ENCODE peak calls at places on chromosome 11, in ten cellular contexts. One of them, this sample, is unnamed.
A peak's percentile ranks its signal among the peaks of the same experiment; 100 is the strongest.

GRCh38 chr11:131584694-131585592 is 214.5 kb downstream of the NTM start:
- DNase-seq in colonic mucosa: no peak
- DNase-seq in left ventricle myocardium inferior: peak; percentile 15
- DNase-seq in caudate nucleus: peak; percentile 95
- DNase-seq in aorta: no peak
- DNase-seq in HCT116: no peak
- DNase-seq in coronary artery: no peak
- DNase-seq in heart left ventricle: no peak
- DNase-seq in ovary: no peak
- DNase-seq in CD8-positive, alpha-beta memory T cell: no peak
- DNase-seq in this sample: peak; percentile 89

GRCh38 chr11:39786682-39787081 is 1672.8 kb downstream of the LRRC4C start:
- DNase-seq in HCT116: no peak
- DNase-seq in ovary: no peak
- DNase-seq in caudate nucleus: no peak
- DNase-seq in CD8-positive, alpha-beta memory T cell: no peak
- DNase-seq in left ventricle myocardium inferior: no peak
- DNase-seq in aorta: no peak
- DNase-seq in heart left ventricle: no peak
- DNase-seq in colonic mucosa: no peak
- DNase-seq in coronary artery: no peak
- DNase-seq in this sample: no peak

GRCh38 chr11:69918938-69919650 is 99.9 kb upstream of the FGF3 start:
- DNase-seq in aorta: peak; percentile 88
- DNase-seq in CD8-positive, alpha-beta memory T cell: peak; percentile 48
- DNase-seq in HCT116: peak; percentile 43
- DNase-seq in ovary: peak; percentile 86
- DNase-seq in caudate nucleus: no peak
- DNase-seq in colonic mucosa: peak; percentile 73
- DNase-seq in heart left ventricle: peak; percentile 82
- DNase-seq in left ventricle myocardium inferior: peak; percentile 78
- DNase-seq in coronary artery: peak; percentile 89
- DNase-seq in this sample: peak; percentile 5

GRCh38 chr11:76408171-76408965 is 27.2 kb downstream of the GVQW3 start:
- DNase-seq in colonic mucosa: no peak
- DNase-seq in HCT116: no peak
- DNase-seq in ovary: no peak
- DNase-seq in left ventricle myocardium inferior: no peak
- DNase-seq in CD8-positive, alpha-beta memory T cell: no peak
- DNase-seq in coronary artery: no peak
- DNase-seq in caudate nucleus: no peak
- DNase-seq in aorta: no peak
- DNase-seq in heart left ventricle: no peak
- DNase-seq in this sample: no peak

GRCh38 chr11:93225642-93226041 is 27.9 kb upstream of the SLC36A4 start:
- DNase-seq in aorta: no peak
- DNase-seq in coronary artery: no peak
- DNase-seq in ovary: no peak
- DNase-seq in caudate nucleus: no peak
- DNase-seq in HCT116: peak; percentile 13
- DNase-seq in left ventricle myocardium inferior: no peak
- DNase-seq in heart left ventricle: no peak
- DNase-seq in colonic mucosa: no peak
- DNase-seq in CD8-positive, alpha-beta memory T cell: no peak
- DNase-seq in this sample: no peak

GRCh38 chr11:22337571-22338464 is at the start of gene SLC17A6:
- DNase-seq in coronary artery: no peak
- DNase-seq in left ventricle myocardium inferior: no peak
- DNase-seq in HCT116: no peak
- DNase-seq in CD8-positive, alpha-beta memory T cell: no peak
- DNase-seq in ovary: no peak
- DNase-seq in aorta: no peak
- DNase-seq in caudate nucleus: no peak
- DNase-seq in colonic mucosa: no peak
- DNase-seq in heart left ventricle: no peak
- DNase-seq in this sample: no peak

GRCh38 chr11:94104734-94105133 is 23.9 kb upstream of the PANX1 start:
- DNase-seq in left ventricle myocardium inferior: no peak
- DNase-seq in coronary artery: no peak
- DNase-seq in HCT116: no peak
- DNase-seq in heart left ventricle: no peak
- DNase-seq in CD8-positive, alpha-beta memory T cell: no peak
- DNase-seq in aorta: no peak
- DNase-seq in colonic mucosa: no peak
- DNase-seq in ovary: no peak
- DNase-seq in caudate nucleus: no peak
- DNase-seq in this sample: no peak

GRCh38 chr11:44927174-44927661 is 23.5 kb downstream of the TP53I11 start:
- DNase-seq in CD8-positive, alpha-beta memory T cell: peak; percentile 49
- DNase-seq in ovary: peak; percentile 58
- DNase-seq in colonic mucosa: peak; percentile 77
- DNase-seq in heart left ventricle: peak; percentile 67
- DNase-seq in coronary artery: no peak
- DNase-seq in left ventricle myocardium inferior: peak; percentile 61
- DNase-seq in aorta: peak; percentile 78
- DNase-seq in caudate nucleus: peak; percentile 56
- DNase-seq in HCT116: peak; percentile 42
- DNase-seq in this sample: peak; percentile 53

GRCh38 chr11:70756341-70756740 is 358.0 kb downstream of the CTTN start:
- DNase-seq in ovary: no peak
- DNase-seq in left ventricle myocardium inferior: no peak
- DNase-seq in coronary artery: no peak
- DNase-seq in colonic mucosa: no peak
- DNase-seq in heart left ventricle: no peak
- DNase-seq in CD8-positive, alpha-beta memory T cell: no peak
- DNase-seq in caudate nucleus: no peak
- DNase-seq in HCT116: no peak
- DNase-seq in aorta: no peak
- DNase-seq in this sample: no peak

GRCh38 chr11:469684-470667 is 19.9 kb downstream of the PTDSS2 start:
- DNase-seq in HCT116: no peak
- DNase-seq in left ventricle myocardium inferior: no peak
- DNase-seq in coronary artery: no peak
- DNase-seq in heart left ventricle: peak; percentile 71
- DNase-seq in CD8-positive, alpha-beta memory T cell: no peak
- DNase-seq in aorta: peak; percentile 88
- DNase-seq in caudate nucleus: peak; percentile 66
- DNase-seq in ovary: peak; percentile 77
- DNase-seq in colonic mucosa: peak; percentile 67
- DNase-seq in this sample: peak; percentile 78

GRCh38 chr11:40274017-40274416 is 1185.4 kb downstream of the LRRC4C start:
- DNase-seq in caudate nucleus: no peak
- DNase-seq in aorta: no peak
- DNase-seq in HCT116: no peak
- DNase-seq in left ventricle myocardium inferior: no peak
- DNase-seq in heart left ventricle: no peak
- DNase-seq in ovary: no peak
- DNase-seq in coronary artery: no peak
- DNase-seq in CD8-positive, alpha-beta memory T cell: no peak
- DNase-seq in colonic mucosa: no peak
- DNase-seq in this sample: no peak

GRCh38 chr11:110160016-110160415 is 66.8 kb downstream of the ZC3H12C start:
- DNase-seq in heart left ventricle: no peak
- DNase-seq in HCT116: no peak
- DNase-seq in CD8-positive, alpha-beta memory T cell: no peak
- DNase-seq in coronary artery: no peak
- DNase-seq in caudate nucleus: no peak
- DNase-seq in colonic mucosa: no peak
- DNase-seq in ovary: no peak
- DNase-seq in aorta: no peak
- DNase-seq in left ventricle myocardium inferior: no peak
- DNase-seq in this sample: no peak

GRCh38 chr11:29962243-29962642 is 54.6 kb downstream of the KCNA4 start:
- DNase-seq in left ventricle myocardium inferior: no peak
- DNase-seq in coronary artery: no peak
- DNase-seq in caudate nucleus: no peak
- DNase-seq in colonic mucosa: no peak
- DNase-seq in heart left ventricle: no peak
- DNase-seq in HCT116: peak; percentile 1
- DNase-seq in CD8-positive, alpha-beta memory T cell: no peak
- DNase-seq in ovary: no peak
- DNase-seq in aorta: no peak
- DNase-seq in this sample: no peak

DNA sequence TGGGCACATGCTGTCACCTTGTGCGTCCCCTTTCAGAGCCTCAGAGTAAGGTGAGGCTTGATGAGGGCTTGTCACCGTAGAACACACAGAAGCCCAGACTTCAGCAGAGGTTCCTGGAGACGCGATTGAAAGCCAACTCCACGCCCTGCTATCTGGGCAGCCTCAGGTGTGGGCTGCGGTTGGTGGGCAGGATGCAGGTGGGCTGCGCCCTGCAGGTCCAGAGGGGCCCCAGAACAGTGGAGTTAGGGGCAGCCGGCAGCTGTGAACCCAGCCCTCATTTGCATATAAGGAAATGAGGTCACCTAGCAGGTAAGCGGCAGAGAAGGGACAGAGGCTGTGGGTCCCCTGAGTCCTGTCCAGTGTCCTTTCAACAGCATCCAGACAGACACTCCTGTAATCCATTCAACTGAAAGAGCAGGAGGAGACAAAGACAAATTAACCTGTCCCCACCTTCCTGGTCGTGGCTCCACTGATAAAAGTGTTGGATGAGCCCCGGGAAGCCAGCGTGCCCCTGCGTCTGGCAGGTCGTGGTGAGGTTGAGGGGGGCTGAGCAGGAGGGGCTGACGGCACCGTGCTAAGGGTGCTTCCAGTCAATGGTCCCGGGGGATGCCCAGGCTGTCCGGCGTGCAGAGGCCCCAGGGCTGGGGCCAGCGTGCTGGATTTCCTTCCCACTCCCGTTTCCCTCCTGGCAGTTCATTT is 15.3 kb downstream of the PHLDA2 start:
- DNase-seq in colonic mucosa: no peak
- DNase-seq in caudate nucleus: no peak
- DNase-seq in coronary artery: no peak
- DNase-seq in heart left ventricle: no peak
- DNase-seq in left ventricle myocardium inferior: no peak
- DNase-seq in aorta: no peak
- DNase-seq in HCT116: no peak
- DNase-seq in CD8-positive, alpha-beta memory T cell: no peak
- DNase-seq in ovary: no peak
- DNase-seq in this sample: no peak
- H3K27ac ChIP-seq in colonic mucosa: peak overlapping the region; percentile 95
- H3K27ac ChIP-seq in caudate nucleus: no peak overlapping the region
- H3K27ac ChIP-seq in coronary artery: no peak overlapping the region
- H3K27ac ChIP-seq in heart left ventricle: peak overlapping the region; percentile 72
- H3K27ac ChIP-seq in left ventricle myocardium inferior: peak overlapping the region; percentile 65
- H3K27ac ChIP-seq in aorta: no peak overlapping the region
- H3K27ac ChIP-seq in HCT116: peak overlapping the region; percentile 97
- H3K27ac ChIP-seq in CD8-positive, alpha-beta memory T cell: no peak overlapping the region
- H3K27ac ChIP-seq in ovary: no peak overlapping the region
- H3K27ac ChIP-seq in this sample: no peak overlapping the region

GRCh38 chr11:117222991-117223740 is 8.7 kb downstream of the PCSK7 start:
- DNase-seq in coronary artery: peak; percentile 72
- DNase-seq in HCT116: no peak
- DNase-seq in CD8-positive, alpha-beta memory T cell: no peak
- DNase-seq in left ventricle myocardium inferior: no peak
- DNase-seq in aorta: no peak
- DNase-seq in colonic mucosa: no peak
- DNase-seq in caudate nucleus: no peak
- DNase-seq in ovary: peak; percentile 19
- DNase-seq in heart left ventricle: no peak
- DNase-seq in this sample: no peak
- H3K27ac ChIP-seq in coronary artery: peak overlapping the region; percentile 89
- H3K27ac ChIP-seq in HCT116: no peak overlapping the region
- H3K27ac ChIP-seq in CD8-positive, alpha-beta memory T cell: no peak overlapping the region
- H3K27ac ChIP-seq in left ventricle myocardium inferior: peak overlapping the region; percentile 93
- H3K27ac ChIP-seq in aorta: peak overlapping the region; percentile 23
- H3K27ac ChIP-seq in colonic mucosa: no peak overlapping the region
- H3K27ac ChIP-seq in caudate nucleus: peak overlapping the region; percentile 59
- H3K27ac ChIP-seq in ovary: peak overlapping the region; percentile 13
- H3K27ac ChIP-seq in heart left ventricle: peak overlapping the region; percentile 98
- H3K27ac ChIP-seq in this sample: no peak overlapping the region

GRCh38 chr11:119380816-119381185 is 689 bp downstream of the USP2 start:
- DNase-seq in left ventricle myocardium inferior: no peak
- DNase-seq in coronary artery: no peak
- DNase-seq in aorta: no peak
- DNase-seq in ovary: peak; percentile 45
- DNase-seq in CD8-positive, alpha-beta memory T cell: no peak
- DNase-seq in HCT116: no peak
- DNase-seq in colonic mucosa: no peak
- DNase-seq in heart left ventricle: no peak
- DNase-seq in caudate nucleus: no peak
- DNase-seq in this sample: no peak

GRCh38 chr11:119384332-119384731 is 2.8 kb upstream of the USP2 start:
- DNase-seq in colonic mucosa: no peak
- DNase-seq in ovary: no peak
- DNase-seq in heart left ventricle: no peak
- DNase-seq in coronary artery: no peak
- DNase-seq in HCT116: no peak
- DNase-seq in caudate nucleus: no peak
- DNase-seq in CD8-positive, alpha-beta memory T cell: no peak
- DNase-seq in left ventricle myocardium inferior: no peak
- DNase-seq in aorta: no peak
- DNase-seq in this sample: no peak

GRCh38 chr11:119381186-119381988 is at the start of gene USP2:
- DNase-seq in ovary: peak; percentile 97
- DNase-seq in left ventricle myocardium inferior: peak; percentile 95
- DNase-seq in aorta: peak; percentile 97
- DNase-seq in heart left ventricle: peak; percentile 97
- DNase-seq in coronary artery: peak; percentile 98
- DNase-seq in caudate nucleus: peak; percentile 99
- DNase-seq in CD8-positive, alpha-beta memory T cell: peak; percentile 97
- DNase-seq in HCT116: peak; percentile 93
- DNase-seq in colonic mucosa: peak; percentile 97
- DNase-seq in this sample: peak; percentile 99

GRCh38 chr11:119380160-119380815 is 1.2 kb downstream of the USP2 start:
- DNase-seq in CD8-positive, alpha-beta memory T cell: no peak
- DNase-seq in heart left ventricle: no peak
- DNase-seq in HCT116: no peak
- DNase-seq in ovary: no peak
- DNase-seq in coronary artery: no peak
- DNase-seq in caudate nucleus: no peak
- DNase-seq in aorta: no peak
- DNase-seq in colonic mucosa: no peak
- DNase-seq in left ventricle myocardium inferior: no peak
- DNase-seq in this sample: no peak

DNA sequence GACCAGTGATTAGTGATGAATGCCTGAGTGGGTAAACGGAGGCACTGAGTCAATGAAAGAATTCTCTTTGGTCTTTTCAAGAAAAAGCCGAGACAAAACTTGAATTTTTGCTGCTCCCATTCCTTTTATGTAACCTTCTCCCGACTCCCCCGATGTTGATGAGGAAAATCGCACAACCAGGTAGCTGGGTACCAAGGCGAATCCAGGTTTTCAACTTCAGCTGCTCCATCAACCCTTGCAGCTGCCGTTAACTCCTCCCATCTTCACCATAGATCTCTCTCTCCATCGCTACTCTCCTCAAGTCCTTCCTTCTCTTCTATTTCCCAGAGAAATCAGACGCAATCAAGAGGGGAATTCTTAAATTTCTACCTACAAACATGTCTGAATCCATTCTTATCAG is 611 bp upstream of the USP2 start:
- DNase-seq in heart left ventricle: no peak
- DNase-seq in colonic mucosa: no peak
- DNase-seq in CD8-positive, alpha-beta memory T cell: no peak
- DNase-seq in aorta: no peak
- DNase-seq in left ventricle myocardium inferior: no peak
- DNase-seq in coronary artery: no peak
- DNase-seq in HCT116: no peak
- DNase-seq in ovary: no peak
- DNase-seq in caudate nucleus: no peak
- DNase-seq in this sample: no peak
- H3K27ac ChIP-seq in heart left ventricle: no peak overlapping the region
- H3K27ac ChIP-seq in colonic mucosa: no peak overlapping the region
- H3K27ac ChIP-seq in CD8-positive, alpha-beta memory T cell: peak overlapping the region; percentile 69
- H3K27ac ChIP-seq in aorta: no peak overlapping the region
- H3K27ac ChIP-seq in left ventricle myocardium inferior: peak overlapping the region; percentile 95
- H3K27ac ChIP-seq in coronary artery: no peak overlapping the region
- H3K27ac ChIP-seq in HCT116: no peak overlapping the region
- H3K27ac ChIP-seq in ovary: no peak overlapping the region
- H3K27ac ChIP-seq in caudate nucleus: peak overlapping the region; percentile 19
- H3K27ac ChIP-seq in this sample: no peak overlapping the region

GRCh38 chr11:128551641-128552335 is 35.6 kb downstream of the ETS1 start:
- DNase-seq in HCT116: no peak
- DNase-seq in ovary: no peak
- DNase-seq in heart left ventricle: no peak
- DNase-seq in CD8-positive, alpha-beta memory T cell: no peak
- DNase-seq in coronary artery: no peak
- DNase-seq in left ventricle myocardium inferior: no peak
- DNase-seq in caudate nucleus: no peak
- DNase-seq in aorta: no peak
- DNase-seq in colonic mucosa: no peak
- DNase-seq in this sample: no peak
- H3K27ac ChIP-seq in HCT116: no peak overlapping the region
- H3K27ac ChIP-seq in ovary: no peak overlapping the region
- H3K27ac ChIP-seq in heart left ventricle: no peak overlapping the region
- H3K27ac ChIP-seq in CD8-positive, alpha-beta memory T cell: peak overlapping the region; percentile 55
- H3K27ac ChIP-seq in coronary artery: no peak overlapping the region
- H3K27ac ChIP-seq in left ventricle myocardium inferior: peak overlapping the region; percentile 95
- H3K27ac ChIP-seq in caudate nucleus: no peak overlapping the region
- H3K27ac ChIP-seq in aorta: no peak overlapping the region
- H3K27ac ChIP-seq in colonic mucosa: peak overlapping the region; percentile 9
- H3K27ac ChIP-seq in this sample: no peak overlapping the region